ENCODE peak calls at places on chromosome 2, in nine cellular contexts. One of them, this sample, is unnamed.

GRCh38 chr2:61434314-61434713 is 36.6 kb downstream of the USP34 start:
- DNase-seq in stomach: no peak
- DNase-seq in HL-60: peak
- DNase-seq in prostate gland: no peak
- DNase-seq in GM12878: no peak
- DNase-seq in breast epithelium: no peak
- DNase-seq in K562: no peak
- DNase-seq in GM23338: no peak
- DNase-seq in upper lobe of left lung: peak
- DNase-seq in this sample: no peak

GRCh38 chr2:118089015-118089800 is 937 bp downstream of the INSIG2 start:
- DNase-seq in stomach: peak
- DNase-seq in HL-60: no peak
- DNase-seq in prostate gland: peak
- DNase-seq in GM12878: no peak
- DNase-seq in breast epithelium: no peak
- DNase-seq in K562: peak
- DNase-seq in GM23338: peak
- DNase-seq in upper lobe of left lung: peak
- DNase-seq in this sample: peak

GRCh38 chr2:132670961-132671781 is 1.2 kb upstream of the LYPD1 start:
- DNase-seq in stomach: no peak
- DNase-seq in HL-60: no peak
- DNase-seq in prostate gland: no peak
- DNase-seq in GM12878: no peak
- DNase-seq in breast epithelium: no peak
- DNase-seq in K562: no peak
- DNase-seq in GM23338: peak
- DNase-seq in upper lobe of left lung: no peak
- DNase-seq in this sample: no peak

GRCh38 chr2:127347734-127348392 is 39.9 kb downstream of the MAP3K2 start:
- DNase-seq in stomach: no peak
- DNase-seq in HL-60: no peak
- DNase-seq in prostate gland: no peak
- DNase-seq in GM12878: no peak
- DNase-seq in breast epithelium: no peak
- DNase-seq in K562: no peak
- DNase-seq in GM23338: no peak
- DNase-seq in upper lobe of left lung: no peak
- DNase-seq in this sample: no peak

GRCh38 chr2:241849616-241850543 is 8.8 kb downstream of the PDCD1 start:
- DNase-seq in stomach: no peak
- DNase-seq in HL-60: no peak
- DNase-seq in prostate gland: no peak
- DNase-seq in GM12878: no peak
- DNase-seq in breast epithelium: no peak
- DNase-seq in K562: no peak
- DNase-seq in GM23338: no peak
- DNase-seq in upper lobe of left lung: peak
- DNase-seq in this sample: no peak

GRCh38 chr2:27844821-27845255 is 45.3 kb downstream of the RBKS start:
- DNase-seq in stomach: no peak
- DNase-seq in HL-60: no peak
- DNase-seq in prostate gland: no peak
- DNase-seq in GM12878: no peak
- DNase-seq in breast epithelium: no peak
- DNase-seq in K562: no peak
- DNase-seq in GM23338: no peak
- DNase-seq in upper lobe of left lung: no peak
- DNase-seq in this sample: no peak

GRCh38 chr2:2321250-2321545 is 9.9 kb downstream of the MYT1L start:
- DNase-seq in stomach: no peak
- DNase-seq in HL-60: no peak
- DNase-seq in prostate gland: no peak
- DNase-seq in GM12878: no peak
- DNase-seq in breast epithelium: no peak
- DNase-seq in K562: no peak
- DNase-seq in GM23338: no peak
- DNase-seq in upper lobe of left lung: no peak
- DNase-seq in this sample: no peak

GRCh38 chr2:111133603-111134002 is 12.9 kb downstream of the BCL2L11 start:
- DNase-seq in stomach: no peak
- DNase-seq in HL-60: no peak
- DNase-seq in prostate gland: no peak
- DNase-seq in GM12878: no peak
- DNase-seq in breast epithelium: no peak
- DNase-seq in K562: no peak
- DNase-seq in GM23338: no peak
- DNase-seq in upper lobe of left lung: no peak
- DNase-seq in this sample: no peak

GRCh38 chr2:10057231-10058107 is 14.1 kb downstream of the KLF11 start:
- DNase-seq in stomach: peak
- DNase-seq in HL-60: no peak
- DNase-seq in prostate gland: no peak
- DNase-seq in GM12878: no peak
- DNase-seq in breast epithelium: peak
- DNase-seq in K562: peak
- DNase-seq in GM23338: peak
- DNase-seq in upper lobe of left lung: peak
- DNase-seq in this sample: peak

GRCh38 chr2:9773905-9774239 is 69.4 kb upstream of the TAF1B start:
- DNase-seq in stomach: no peak
- DNase-seq in HL-60: no peak
- DNase-seq in prostate gland: no peak
- DNase-seq in GM12878: no peak
- DNase-seq in breast epithelium: no peak
- DNase-seq in K562: no peak
- DNase-seq in GM23338: no peak
- DNase-seq in upper lobe of left lung: no peak
- DNase-seq in this sample: no peak

GRCh38 chr2:107337209-107337898 is 451.4 kb upstream of the ST6GAL2 start:
- DNase-seq in stomach: no peak
- DNase-seq in HL-60: no peak
- DNase-seq in prostate gland: no peak
- DNase-seq in GM12878: no peak
- DNase-seq in breast epithelium: no peak
- DNase-seq in K562: no peak
- DNase-seq in GM23338: no peak
- DNase-seq in upper lobe of left lung: no peak
- DNase-seq in this sample: no peak

GRCh38 chr2:145558617-145559350 is 1038.9 kb upstream of the ZEB2 start:
- DNase-seq in stomach: no peak
- DNase-seq in HL-60: no peak
- DNase-seq in prostate gland: no peak
- DNase-seq in GM12878: no peak
- DNase-seq in breast epithelium: no peak
- DNase-seq in K562: no peak
- DNase-seq in GM23338: no peak
- DNase-seq in upper lobe of left lung: no peak
- DNase-seq in this sample: no peak

GRCh38 chr2:112229365-112229764 is 25.5 kb downstream of the ZC3H8 start:
- DNase-seq in stomach: no peak
- DNase-seq in HL-60: no peak
- DNase-seq in prostate gland: no peak
- DNase-seq in GM12878: no peak
- DNase-seq in breast epithelium: no peak
- DNase-seq in K562: no peak
- DNase-seq in GM23338: no peak
- DNase-seq in upper lobe of left lung: no peak
- DNase-seq in this sample: no peak

GRCh38 chr2:46134531-46135229 is 162.5 kb upstream of the EPAS1 start:
- DNase-seq in stomach: no peak
- DNase-seq in HL-60: no peak
- DNase-seq in prostate gland: peak
- DNase-seq in GM12878: no peak
- DNase-seq in breast epithelium: peak
- DNase-seq in K562: no peak
- DNase-seq in GM23338: no peak
- DNase-seq in upper lobe of left lung: no peak
- DNase-seq in this sample: no peak

GRCh38 chr2:68734176-68734575 is 435 bp upstream of the ARHGAP25 start:
- DNase-seq in stomach: no peak
- DNase-seq in HL-60: no peak
- DNase-seq in prostate gland: no peak
- DNase-seq in GM12878: no peak
- DNase-seq in breast epithelium: no peak
- DNase-seq in K562: no peak
- DNase-seq in GM23338: no peak
- DNase-seq in upper lobe of left lung: no peak
- DNase-seq in this sample: no peak

GRCh38 chr2:27988718-27989117 is 98.2 kb downstream of the BABAM2 start:
- DNase-seq in stomach: no peak
- DNase-seq in HL-60: no peak
- DNase-seq in prostate gland: no peak
- DNase-seq in GM12878: no peak
- DNase-seq in breast epithelium: no peak
- DNase-seq in K562: no peak
- DNase-seq in GM23338: no peak
- DNase-seq in upper lobe of left lung: no peak
- DNase-seq in this sample: no peak

GRCh38 chr2:177241771-177242135 is 22.8 kb downstream of the NFE2L2 start:
- DNase-seq in stomach: no peak
- DNase-seq in HL-60: no peak
- DNase-seq in prostate gland: no peak
- DNase-seq in GM12878: no peak
- DNase-seq in breast epithelium: no peak
- DNase-seq in K562: no peak
- DNase-seq in GM23338: no peak
- DNase-seq in upper lobe of left lung: no peak
- DNase-seq in this sample: no peak

GRCh38 chr2:202934456-202934855 is 22.4 kb downstream of the CARF start:
- DNase-seq in stomach: no peak
- DNase-seq in HL-60: no peak
- DNase-seq in prostate gland: no peak
- DNase-seq in GM12878: no peak
- DNase-seq in breast epithelium: no peak
- DNase-seq in K562: no peak
- DNase-seq in GM23338: no peak
- DNase-seq in upper lobe of left lung: no peak
- DNase-seq in this sample: no peak

GRCh38 chr2:130307850-130308249 is 34.8 kb upstream of the IMP4 start:
- DNase-seq in stomach: no peak
- DNase-seq in HL-60: no peak
- DNase-seq in prostate gland: no peak
- DNase-seq in GM12878: no peak
- DNase-seq in breast epithelium: no peak
- DNase-seq in K562: no peak
- DNase-seq in GM23338: no peak
- DNase-seq in upper lobe of left lung: no peak
- DNase-seq in this sample: no peak

GRCh38 chr2:85712849-85713612 is 18.9 kb downstream of the GNLY start:
- DNase-seq in stomach: peak
- DNase-seq in HL-60: no peak
- DNase-seq in prostate gland: peak
- DNase-seq in GM12878: no peak
- DNase-seq in breast epithelium: no peak
- DNase-seq in K562: no peak
- DNase-seq in GM23338: no peak
- DNase-seq in upper lobe of left lung: peak
- DNase-seq in this sample: peak

DNA sequence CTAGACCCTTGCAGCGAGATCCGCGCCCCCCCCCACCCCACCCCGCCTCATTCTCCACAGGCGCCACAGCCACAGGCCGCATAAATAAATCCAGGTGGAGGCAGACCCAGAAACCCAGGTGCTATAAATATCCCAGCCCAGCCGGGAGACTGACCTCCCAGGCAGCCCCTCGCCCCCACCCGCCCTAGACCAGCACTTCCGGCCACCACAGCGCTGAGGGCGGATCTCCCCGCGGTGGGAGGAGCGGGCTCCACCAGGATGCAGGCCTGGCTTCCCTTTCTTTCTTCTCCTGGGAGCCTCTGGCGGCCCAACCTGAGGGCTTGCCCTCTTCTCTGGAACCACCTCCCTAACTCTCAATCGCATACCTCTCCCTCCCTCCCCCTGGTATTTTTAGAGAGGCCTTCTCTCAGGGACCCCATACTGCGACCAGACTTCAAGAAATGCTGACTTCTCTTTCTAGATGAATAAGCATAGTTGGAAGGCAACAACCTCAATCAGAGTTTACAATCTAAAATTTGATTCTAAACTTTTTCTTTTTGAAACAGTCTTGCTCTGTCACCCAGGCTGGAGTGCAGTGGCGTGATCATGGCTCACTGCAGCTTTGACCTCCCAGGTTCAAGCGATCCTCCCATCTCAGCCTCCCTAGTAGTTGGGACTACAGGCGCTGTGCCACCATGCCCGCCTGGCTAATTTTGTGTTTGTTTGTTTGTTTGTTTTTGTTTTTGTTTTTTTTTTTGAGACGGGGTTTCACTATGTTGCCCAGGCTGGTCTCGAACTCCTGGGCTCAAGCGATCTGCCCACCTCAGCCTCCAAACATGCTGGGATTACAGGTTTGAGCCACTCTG is 55.0 kb downstream of the PKDCC start:
- DNase-seq in stomach: peak
- DNase-seq in HL-60: no peak
- DNase-seq in prostate gland: no peak
- DNase-seq in GM12878: no peak
- DNase-seq in breast epithelium: peak
- DNase-seq in K562: no peak
- DNase-seq in GM23338: peak
- DNase-seq in upper lobe of left lung: peak
- DNase-seq in this sample: peak
- H3K4me3 ChIP-seq in stomach: peak
- H3K4me3 ChIP-seq in HL-60: no peak
- H3K4me3 ChIP-seq in prostate gland: no peak
- H3K4me3 ChIP-seq in GM12878: peak
- H3K4me3 ChIP-seq in breast epithelium: peak
- H3K4me3 ChIP-seq in K562: no peak
- H3K4me3 ChIP-seq in GM23338: peak
- H3K4me3 ChIP-seq in upper lobe of left lung: peak
- H3K4me3 ChIP-seq in this sample: peak

GRCh38 chr2:71879509-71880184 is 268.0 kb downstream of the CYP26B1 start:
- DNase-seq in stomach: no peak
- DNase-seq in HL-60: no peak
- DNase-seq in prostate gland: no peak
- DNase-seq in GM12878: no peak
- DNase-seq in breast epithelium: no peak
- DNase-seq in K562: no peak
- DNase-seq in GM23338: no peak
- DNase-seq in upper lobe of left lung: no peak
- DNase-seq in this sample: no peak
- TF ChIP-seq POLR2AphosphoS5 in stomach: no peak
- TF ChIP-seq POLR2AphosphoS5 in HL-60: no peak
- TF ChIP-seq POLR2AphosphoS5 in prostate gland: no peak
- TF ChIP-seq POLR2AphosphoS5 in GM12878: no peak
- TF ChIP-seq POLR2AphosphoS5 in breast epithelium: no peak
- TF ChIP-seq POLR2AphosphoS5 in K562: no peak
- TF ChIP-seq POLR2AphosphoS5 in GM23338: no peak
- TF ChIP-seq POLR2AphosphoS5 in upper lobe of left lung: no peak
- TF ChIP-seq POLR2AphosphoS5 in this sample: no peak

GRCh38 chr2:175309799-175310198 is 128.3 kb upstream of the ATP5MC3 start:
- DNase-seq in stomach: no peak
- DNase-seq in HL-60: no peak
- DNase-seq in prostate gland: no peak
- DNase-seq in GM12878: no peak
- DNase-seq in breast epithelium: no peak
- DNase-seq in K562: peak
- DNase-seq in GM23338: peak
- DNase-seq in upper lobe of left lung: no peak
- DNase-seq in this sample: peak
- TF ChIP-seq CTCF in stomach: no peak
- TF ChIP-seq CTCF in HL-60: peak
- TF ChIP-seq CTCF in prostate gland: no peak
- TF ChIP-seq CTCF in GM12878: peak
- TF ChIP-seq CTCF in breast epithelium: no peak
- TF ChIP-seq CTCF in K562: peak
- TF ChIP-seq CTCF in GM23338: peak
- TF ChIP-seq CTCF in upper lobe of left lung: no peak
- TF ChIP-seq CTCF in this sample: no peak

GRCh38 chr2:96839875-96840850 is 3.7 kb downstream of the ANKRD23 start:
- DNase-seq in stomach: no peak
- DNase-seq in HL-60: no peak
- DNase-seq in prostate gland: no peak
- DNase-seq in GM12878: no peak
- DNase-seq in breast epithelium: no peak
- DNase-seq in K562: no peak
- DNase-seq in GM23338: no peak
- DNase-seq in upper lobe of left lung: no peak
- DNase-seq in this sample: no peak
- H3K4me3 ChIP-seq in stomach: no peak
- H3K4me3 ChIP-seq in HL-60: no peak
- H3K4me3 ChIP-seq in prostate gland: no peak
- H3K4me3 ChIP-seq in GM12878: no peak
- H3K4me3 ChIP-seq in breast epithelium: no peak
- H3K4me3 ChIP-seq in K562: no peak
- H3K4me3 ChIP-seq in GM23338: no peak
- H3K4me3 ChIP-seq in upper lobe of left lung: no peak
- H3K4me3 ChIP-seq in this sample: no peak

This sample was measured in transverse colon.